ENCODE peak calls at places on chromosomes 12 and 14, in four cellular contexts. W is activated CD4-positive, CD25-positive, alpha-beta regulatory T cell; V is activated naive CD8-positive, alpha-beta T cell treated with anti-CD3 and anti-CD28 coated beads for 36 hours; S is occipital lobe. O is an unnamed sample.

GRCh38 chr12:59080101-59080500 is 159.8 kb upstream of the LRIG3 start:
- DNase-seq in V (no peak), W (no peak), S (no peak), O (no peak)

GRCh38 chr14:70289138-70289537 is 70.3 kb downstream of the COX16 start:
- DNase-seq in S (no peak), V (peak), W (no peak), O (no peak)

GRCh38 chr12:12461281-12461922 is 101.3 kb downstream of the DUSP16 start:
- DNase-seq in W (no peak), S (no peak), V (peak), O (no peak)

GRCh38 chr12:110640275-110641025 is 26.5 kb downstream of the TCTN1 start:
- DNase-seq in V (no peak), W (no peak), S (peak), O (no peak)

GRCh38 chr14:96224480-96225096 is 19.9 kb downstream of the BDKRB2 start:
- DNase-seq in V (no peak), W (no peak), S (no peak), O (no peak)

GRCh38 chr14:74641581-74641980 is 29.5 kb upstream of the LTBP2 start:
- DNase-seq in V (no peak), W (no peak), S (no peak), O (no peak)

GRCh38 chr14:54207991-54208520 is 188.8 kb upstream of the CDKN3 start:
- DNase-seq in V (no peak), W (no peak), S (no peak), O (no peak)

GRCh38 chr12:51773145-51773869 is 75.2 kb downstream of the FIGNL2 start:
- DNase-seq in V (no peak), W (no peak), S (no peak), O (no peak)

GRCh38 chr12:6752181-6752930 is 585 bp downstream of the MLF2 start:
- DNase-seq in W (no peak), V (peak), S (no peak), O (no peak)

GRCh38 chr14:69268223-69268622 is 8.3 kb downstream of the GALNT16 start:
- DNase-seq in V (no peak), W (no peak), S (no peak), O (no peak)

GRCh38 chr12:57208946-57209282 is 7.7 kb upstream of the NXPH4 start:
- DNase-seq in S (peak), V (no peak), W (no peak), O (no peak)

GRCh38 chr12:2083561-2083960 is 30.8 kb downstream of the CACNA1C start:
- DNase-seq in S (no peak), V (no peak), W (no peak), O (no peak)

GRCh38 chr14:24312736-24313507 is 1.6 kb downstream of the LTB4R start:
- DNase-seq in S (no peak), V (peak), W (no peak), O (no peak)

GRCh38 chr12:121804417-121805111 is 755 bp downstream of the SETD1B start:
- DNase-seq in W (peak), S (no peak), V (peak), O (peak)

GRCh38 chr14:99780690-99781089 is 12.5 kb upstream of the EML1 start:
- DNase-seq in W (no peak), S (no peak), V (no peak), O (no peak)

GRCh38 chr14:54003064-54003463 is 46.4 kb upstream of the BMP4 start:
- DNase-seq in W (no peak), S (no peak), V (no peak), O (no peak)

GRCh38 chr12:90234455-90234854 is 525.8 kb upstream of the ATP2B1 start:
- DNase-seq in S (no peak), W (no peak), V (no peak), O (no peak)